ENCODE peak calls at places on chromosomes 16 and 17, in five cellular contexts. N is suprapubic skin, G is HCT116, I is prostate gland, O is stomach. X is an unnamed sample.

GRCh38 chr16:85221810-85222150 is 109.5 kb upstream of the CIBAR2 start:
- DNase-seq in O (no peak), I (no peak), G (no peak), N (no peak), X (no peak)

GRCh38 chr17:34369571-34369970 is 6.5 kb upstream of the CCL1 start:
- DNase-seq in O (no peak), I (no peak), N (no peak), G (no peak), X (peak)

GRCh38 chr16:64590516-64590915 is 531.3 kb downstream of the CDH11 start:
- DNase-seq in O (no peak), I (no peak), N (no peak), G (no peak), X (no peak)

GRCh38 chr17:8062807-8063483 is 24.1 kb downstream of the ALOX15B start:
- DNase-seq in I (no peak), G (no peak), O (no peak), N (no peak), X (no peak)

GRCh38 chr16:70416748-70417616 is 21.9 kb downstream of the ST3GAL2 start:
- DNase-seq in N (no peak), O (no peak), G (no peak), I (no peak), X (no peak)

GRCh38 chr17:65931246-65932149 is 260.4 kb downstream of the CEP112 start:
- DNase-seq in O (no peak), N (no peak), G (no peak), I (no peak), X (no peak)

GRCh38 chr16:49884033-49884707 is 28.3 kb upstream of the ZNF423 start:
- DNase-seq in N (no peak), I (no peak), O (no peak), G (no peak), X (no peak)

GRCh38 chr16:50247906-50248608 is 18.3 kb upstream of the ADCY7 start:
- DNase-seq in N (peak), I (no peak), O (no peak), G (no peak), X (no peak)

GRCh38 chr16:1613728-1614225 is 1.6 kb downstream of the CRAMP1 start:
- DNase-seq in I (peak), N (no peak), G (no peak), O (peak), X (no peak)

GRCh38 chr16:48022496-48022895 is 133.3 kb downstream of the ABCC12 start:
- DNase-seq in I (no peak), N (no peak), O (no peak), G (no peak), X (no peak)

GRCh38 chr16:80996688-80997138 is 10.0 kb downstream of the CMC2 start:
- DNase-seq in O (no peak), N (no peak), I (no peak), G (no peak), X (no peak)

GRCh38 chr16:78291642-78292041 is 192.2 kb downstream of the WWOX start:
- DNase-seq in I (no peak), N (no peak), G (no peak), O (no peak), X (no peak)

GRCh38 chr17:78357177-78357586 is 2.7 kb downstream of the SOCS3 start:
- DNase-seq in I (no peak), N (peak), G (no peak), O (no peak), X (no peak)

GRCh38 chr16:66357523-66357928 is 9.0 kb upstream of the CDH5 start:
- DNase-seq in I (peak), O (peak), N (no peak), G (peak), X (peak)

GRCh38 chr17:43021739-43022512 is at the start of gene VAT1:
- DNase-seq in O (peak), I (peak), G (peak), N (peak), X (peak)

GRCh38 chr16:83137326-83137770 is 510.6 kb downstream of the CDH13 start:
- DNase-seq in O (peak), I (peak), G (no peak), N (no peak), X (no peak)

GRCh38 chr16:66483689-66484452 is 56.8 kb downstream of the BEAN1 start:
- DNase-seq in N (peak), I (peak), G (peak), O (peak), X (peak)

GRCh38 chr17:1998426-1998784 is 26.7 kb downstream of the RTN4RL1 start:
- DNase-seq in O (no peak), N (peak), I (no peak), G (no peak), X (no peak)

GRCh38 chr16:19130852-19131808 is 17.4 kb downstream of the ITPRIPL2 start:
- DNase-seq in O (no peak), G (no peak), N (peak), I (peak), X (no peak)

GRCh38 chr16:88264641-88265285 is 118.0 kb upstream of the ZNF469 start:
- DNase-seq in G (peak), O (peak), N (peak), I (peak), X (peak)

GRCh38 chr17:489758-490329 is 137.2 kb upstream of the RPH3AL start:
- DNase-seq in I (no peak), N (no peak), G (no peak), O (peak), X (no peak)

GRCh38 chr17:64492481-64493109 is 4.3 kb downstream of the POLG2 start:
- DNase-seq in I (no peak), N (no peak), O (no peak), G (no peak), X (no peak)
- TF ChIP-seq CTCF in I (no peak), N (peak), O (no peak), G (peak), X (no peak)

DNA sequence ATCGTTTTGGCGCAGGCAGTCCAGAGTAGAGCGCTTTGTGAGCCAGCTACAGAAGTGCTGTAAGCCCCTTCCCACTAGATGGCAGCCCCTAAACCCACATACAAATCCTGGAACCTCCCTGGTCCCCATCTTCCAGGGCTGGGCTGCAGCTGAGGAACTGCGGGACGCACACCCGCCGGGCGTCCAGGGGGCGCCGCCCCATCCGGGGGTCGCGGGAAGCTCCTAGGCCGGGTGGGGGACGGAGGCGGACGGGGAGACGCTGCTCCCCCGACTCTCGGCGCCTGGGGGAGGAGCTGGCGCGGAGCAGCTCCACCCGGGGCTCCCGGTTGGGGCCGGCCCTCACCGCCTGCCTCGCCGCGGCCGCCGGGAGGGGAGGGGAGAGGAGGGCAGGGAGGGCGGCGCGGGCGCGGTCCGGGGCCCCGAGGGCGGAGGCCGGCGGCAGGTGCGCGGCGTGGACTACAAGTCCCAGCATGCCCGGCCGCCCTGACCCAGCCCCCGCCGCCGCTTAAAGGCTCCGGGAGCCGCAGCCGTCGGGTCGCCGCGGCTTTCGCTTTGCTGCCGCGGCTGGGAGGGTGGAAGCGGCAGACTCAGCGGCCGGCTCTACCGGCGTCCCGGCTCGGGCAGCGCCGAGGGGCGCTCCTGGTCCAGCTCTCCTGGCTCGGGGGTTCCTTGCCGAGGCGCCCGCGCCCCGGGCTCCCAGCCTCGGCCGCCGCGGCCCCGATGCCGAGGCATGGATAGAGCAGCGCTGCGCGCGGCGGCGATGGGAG is at the start of gene KSR1:
- DNase-seq in N (peak), O (peak), I (peak), G (peak), X (peak)
- TF ChIP-seq POLR2A in N (no peak), O (no peak), I (peak), G (peak), X (no peak)

GRCh38 chr16:59719121-59719520 is 985.0 kb upstream of the GOT2 start:
- DNase-seq in O (no peak), I (no peak), N (no peak), G (no peak), X (no peak)
- TF ChIP-seq CTCF in O (no peak), I (no peak), N (no peak), G (no peak), X (no peak)

DNA sequence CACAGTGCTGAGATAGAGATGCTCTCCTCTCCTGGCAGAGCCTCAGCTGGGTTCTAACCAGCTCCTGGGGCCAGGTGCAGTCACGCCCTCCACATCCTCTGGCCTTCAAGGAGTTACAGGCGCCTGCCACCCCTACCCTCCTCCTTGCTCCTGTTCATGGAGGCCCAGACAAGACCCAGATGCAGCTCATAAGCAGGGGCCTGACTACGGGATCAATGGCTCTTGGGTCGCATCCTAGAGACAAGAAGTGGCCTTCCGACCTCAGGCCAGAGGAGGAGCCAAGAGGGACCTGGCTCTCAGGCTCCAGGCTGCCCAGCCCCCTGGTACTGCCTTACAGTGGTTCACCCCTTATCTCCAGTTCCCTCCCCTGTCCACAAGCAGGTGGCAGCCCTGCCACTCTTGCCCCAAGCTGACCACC is 23.0 kb downstream of the ARHGAP27 start:
- DNase-seq in G (no peak), I (no peak), O (no peak), N (no peak), X (no peak)
- TF ChIP-seq POLR2A in G (no peak), I (no peak), O (no peak), N (no peak), X (no peak)